ENCODE peak calls at places on chromosome 19, in ten cellular contexts. J is lower leg skin; M is NCI-H2029; E is small intestine; F is midbrain; K is A172; R is stimulated activated CD4-positive, alpha-beta T cell treated with anti-CD3 and anti-CD28 coated beads, Interleukin-4, amount 100 ng/mL, for 24 hours; H is stimulated activated CD8-positive, alpha-beta memory T cell treated with anti-CD3 and anti-CD28 coated beads, Interleukin-4, amount 100 ng/mL, for 4 hours; U is colonic mucosa; G is neural progenitor cell. N is an unnamed sample.
A peak's percentile ranks its signal among the peaks of the same experiment; 100 is the strongest.

GRCh38 chr19:10803252-10803651 is 32.8 kb downstream of the TMED1 start:
- DNase-seq in J (no peak), M (no peak), E (no peak), F (no peak), K (no peak), R (no peak), H (no peak), U (no peak), G (no peak), N (no peak)

GRCh38 chr19:19662866-19663291 is 597 bp downstream of the ATP13A1 start:
- DNase-seq in J (no peak), M (no peak), E (peak; percentile 11), F (no peak), K (peak; percentile 18), R (no peak), H (no peak), U (peak; percentile 72), G (no peak), N (no peak)

GRCh38 chr19:18735324-18735723 is 51.8 kb downstream of the CRTC1 start:
- DNase-seq in J (no peak), M (no peak), E (no peak), F (no peak), K (no peak), R (no peak), H (no peak), U (no peak), G (no peak), N (no peak)

GRCh38 chr19:4108767-4109625 is 14.9 kb downstream of the MAP2K2 start:
- DNase-seq in J (no peak), M (no peak), E (peak; percentile 58), F (no peak), K (no peak), R (peak; percentile 51), H (peak; percentile 31), U (no peak), G (no peak), N (no peak)

GRCh38 chr19:10602330-10603083 is 15.4 kb upstream of the AP1M2 start:
- DNase-seq in J (peak; percentile 77), M (peak; percentile 71), E (peak; percentile 82), F (peak; percentile 83), K (peak; percentile 44), R (peak; percentile 85), H (peak; percentile 78), U (peak; percentile 90), G (peak; percentile 95), N (peak; percentile 72)

GRCh38 chr19:35555301-35556005 is 8.0 kb downstream of the ATP4A start:
- DNase-seq in J (no peak), M (peak; percentile 22), E (no peak), F (no peak), K (peak; percentile 68), R (no peak), H (no peak), U (no peak), G (peak; percentile 75), N (no peak)

GRCh38 chr19:57559008-57559403 is 657 bp downstream of the ZNF550 start:
- DNase-seq in J (no peak), M (no peak), E (peak; percentile 10), F (no peak), K (no peak), R (peak; percentile 4), H (no peak), U (peak; percentile 23), G (peak; percentile 58), N (no peak)

GRCh38 chr19:40638327-40638726 is 37.2 kb downstream of the LTBP4 start:
- DNase-seq in J (no peak), M (no peak), E (no peak), F (no peak), K (no peak), R (no peak), H (no peak), U (no peak), G (no peak), N (no peak)

GRCh38 chr19:46776927-46777911 is 11.2 kb downstream of the SLC1A5 start:
- DNase-seq in J (no peak), M (no peak), E (no peak), F (no peak), K (no peak), R (no peak), H (no peak), U (no peak), G (peak; percentile 19), N (no peak)

GRCh38 chr19:35247526-35248309 is 1.1 kb upstream of the LSR start:
- DNase-seq in J (peak; percentile 54), M (peak; percentile 91), E (peak; percentile 96), F (no peak), K (peak; percentile 28), R (peak; percentile 61), H (peak; percentile 22), U (peak; percentile 94), G (peak; percentile 98), N (peak; percentile 88)

GRCh38 chr19:57465680-57466381 is 8.9 kb upstream of the VN1R1 start:
- DNase-seq in J (no peak), M (peak; percentile 2), E (peak; percentile 38), F (no peak), K (peak; percentile 65), R (no peak), H (no peak), U (no peak), G (peak; percentile 32), N (no peak)

GRCh38 chr19:32166238-32166637 is 179.2 kb upstream of the ZNF507 start:
- DNase-seq in J (no peak), M (peak; percentile 1), E (no peak), F (no peak), K (no peak), R (no peak), H (no peak), U (no peak), G (no peak), N (no peak)

GRCh38 chr19:45492627-45493470 is 4.0 kb downstream of the RTN2 start:
- DNase-seq in J (no peak), M (no peak), E (no peak), F (peak; percentile 24), K (no peak), R (no peak), H (no peak), U (peak; percentile 65), G (peak; percentile 84), N (peak; percentile 76)

GRCh38 chr19:54473071-54473941 is at the start of gene CDC42EP5:
- DNase-seq in J (peak; percentile 62), M (no peak), E (peak; percentile 72), F (no peak), K (peak; percentile 70), R (no peak), H (no peak), U (peak; percentile 88), G (peak; percentile 32), N (peak; percentile 55)

GRCh38 chr19:48403606-48404005 is 10.1 kb downstream of the GRIN2D start:
- DNase-seq in J (no peak), M (peak; percentile 48), E (peak; percentile 66), F (no peak), K (peak; percentile 67), R (peak; percentile 45), H (no peak), U (peak; percentile 38), G (peak; percentile 80), N (peak; percentile 46)

GRCh38 chr19:40672573-40673299 is 17.7 kb downstream of the NUMBL start:
- DNase-seq in J (no peak), M (no peak), E (no peak), F (no peak), K (no peak), R (no peak), H (no peak), U (no peak), G (no peak), N (no peak)

GRCh38 chr19:20182232-20182785 is 15.3 kb downstream of the ZNF486 start:
- DNase-seq in J (no peak), M (peak; percentile 86), E (no peak), F (no peak), K (no peak), R (no peak), H (no peak), U (no peak), G (no peak), N (no peak)

GRCh38 chr19:18607222-18608101 is 863 bp upstream of the CRLF1 start:
- DNase-seq in J (no peak), M (no peak), E (no peak), F (no peak), K (no peak), R (no peak), H (no peak), U (no peak), G (peak; percentile 59), N (no peak)

GRCh38 chr19:41431426-41432386 is 4.5 kb upstream of the B3GNT8 start:
- DNase-seq in J (no peak), M (peak; percentile 26), E (peak; percentile 48), F (peak; percentile 4), K (peak; percentile 45), R (no peak), H (no peak), U (no peak), G (no peak), N (no peak)

GRCh38 chr19:51016798-51017683 is 2.5 kb downstream of the KLK10 start:
- DNase-seq in J (peak; percentile 52), M (peak; percentile 65), E (no peak), F (peak; percentile 76), K (no peak), R (peak; percentile 57), H (peak; percentile 24), U (no peak), G (peak; percentile 80), N (peak; percentile 74)

GRCh38 chr19:52566588-52566987 is 3.5 kb upstream of the ZNF701 start:
- DNase-seq in J (no peak), M (no peak), E (peak; percentile 23), F (no peak), K (peak; percentile 62), R (no peak), H (no peak), U (no peak), G (no peak), N (no peak)

GRCh38 chr19:49894879-49895565 is 1.7 kb downstream of the IL4I1 start:
- DNase-seq in J (no peak), M (no peak), E (no peak), F (no peak), K (no peak), R (peak; percentile 61), H (no peak), U (no peak), G (no peak), N (no peak)

GRCh38 chr19:3225677-3226093 is 1.2 kb downstream of the CELF5 start:
- DNase-seq in J (no peak), M (no peak), E (no peak), F (no peak), K (no peak), R (no peak), H (no peak), U (no peak), G (no peak), N (no peak)

GRCh38 chr19:38736036-38736412 is 8.2 kb downstream of the CAPN12 start:
- DNase-seq in J (peak; percentile 26), M (peak; percentile 6), E (peak; percentile 46), F (no peak), K (no peak), R (peak; percentile 53), H (no peak), U (peak; percentile 57), G (peak; percentile 82), N (peak; percentile 41)

GRCh38 chr19:33456845-33457220 is 64.8 kb downstream of the PEPD start:
- DNase-seq in J (no peak), M (no peak), E (no peak), F (no peak), K (no peak), R (no peak), H (no peak), U (no peak), G (no peak), N (no peak)

GRCh38 chr19:16273005-16273404 is 51.6 kb upstream of the KLF2 start:
- DNase-seq in J (no peak), M (no peak), E (no peak), F (peak; percentile 32), K (no peak), R (no peak), H (no peak), U (no peak), G (peak; percentile 54), N (no peak)

GRCh38 chr19:46131485-46132143 is 7.1 kb upstream of the IGFL3 start:
- DNase-seq in J (no peak), M (no peak), E (no peak), F (no peak), K (no peak), R (no peak), H (no peak), U (no peak), G (no peak), N (no peak)

GRCh38 chr19:6086081-6086858 is 24.0 kb downstream of the RFX2 start:
- DNase-seq in J (no peak), M (peak; percentile 27), E (no peak), F (no peak), K (peak; percentile 41), R (no peak), H (no peak), U (no peak), G (no peak), N (no peak)